ENCODE peak calls at places on chromosomes 5 and 9, in four cellular contexts. R, G, D and Q are unnamed samples.

GRCh38 chr9:137406876-137407589 is 15.9 kb downstream of the EXD3 start:
- DNase-seq in R (peak), G (peak), D (peak), Q (peak)

GRCh38 chr9:37449877-37450632 is 15.2 kb downstream of the ZBTB5 start:
- DNase-seq in R (no peak), G (no peak), D (no peak), Q (no peak)

GRCh38 chr9:128636024-128636390 is 20.6 kb downstream of the DYNC2I2 start:
- DNase-seq in R (no peak), G (peak), D (peak), Q (no peak)

GRCh38 chr5:57581222-57581621 is 98.6 kb upstream of the ACTBL2 start:
- DNase-seq in R (no peak), G (no peak), D (no peak), Q (no peak)

GRCh38 chr5:15992918-15993317 is 186.7 kb downstream of the MARCHF11 start:
- DNase-seq in R (peak), G (peak), D (no peak), Q (no peak)

GRCh38 chr5:126280343-126280742 is 142.9 kb upstream of the GRAMD2B start:
- DNase-seq in R (no peak), G (no peak), D (no peak), Q (no peak)

GRCh38 chr9:134360897-134361296 is 34.6 kb downstream of the RXRA start:
- DNase-seq in R (peak), G (no peak), D (peak), Q (no peak)

GRCh38 chr5:147750065-147750464 is 32.5 kb downstream of the JAKMIP2 start:
- DNase-seq in R (no peak), G (no peak), D (no peak), Q (no peak)

GRCh38 chr9:19486803-19487202 is 78.0 kb downstream of the ACER2 start:
- DNase-seq in R (no peak), G (no peak), D (no peak), Q (no peak)

GRCh38 chr5:42943931-42944631 is 96.0 kb downstream of the ANXA2R start:
- DNase-seq in R (no peak), G (no peak), D (no peak), Q (peak)

GRCh38 chr9:87770616-87771015 is 44.7 kb downstream of the CTSL start:
- DNase-seq in R (no peak), G (no peak), D (no peak), Q (no peak)

GRCh38 chr5:150317048-150318003 is 14.6 kb upstream of the ARSI start:
- DNase-seq in R (peak), G (peak), D (no peak), Q (no peak)

GRCh38 chr9:132672413-132672690 is 2.1 kb downstream of the GTF3C4 start:
- DNase-seq in R (peak), G (peak), D (no peak), Q (peak)

GRCh38 chr5:28014779-28015178 is 976.4 kb upstream of the CDH9 start:
- DNase-seq in R (no peak), G (peak), D (no peak), Q (peak)

GRCh38 chr9:109939698-109940342 is 159.8 kb downstream of the PALM2AKAP2 start:
- DNase-seq in R (no peak), G (no peak), D (no peak), Q (no peak)

GRCh38 chr5:89313044-89313443 is 430.1 kb upstream of the MEF2C start:
- DNase-seq in R (peak), G (no peak), D (no peak), Q (no peak)

GRCh38 chr9:79654591-79654990 is 82.8 kb downstream of the TLE4 start:
- DNase-seq in R (peak), G (no peak), D (no peak), Q (no peak)

GRCh38 chr5:172770374-172770674 is 671 bp downstream of the DUSP1 start:
- DNase-seq in R (no peak), G (no peak), D (no peak), Q (no peak)

GRCh38 chr5:775960-776861 is 8.3 kb downstream of the ZDHHC11B start:
- DNase-seq in R (no peak), G (no peak), D (no peak), Q (no peak)

GRCh38 chr5:67089200-67089725 is 107.3 kb downstream of the CD180 start:
- DNase-seq in R (no peak), G (no peak), D (no peak), Q (no peak)

GRCh38 chr5:153939101-153939500 is 99.6 kb downstream of the FAM114A2 start:
- DNase-seq in R (no peak), G (no peak), D (no peak), Q (no peak)

GRCh38 chr5:110651507-110651906 is 75.0 kb downstream of the TMEM232 start:
- DNase-seq in R (no peak), G (no peak), D (no peak), Q (no peak)

GRCh38 chr9:129619787-129620668 is 873 bp downstream of the C9orf50 start:
- DNase-seq in R (no peak), G (peak), D (no peak), Q (no peak)

GRCh38 chr9:91047529-91047928 is 245.9 kb downstream of the SYK start:
- DNase-seq in R (no peak), G (no peak), D (no peak), Q (no peak)

GRCh38 chr5:172665049-172665541 is 24.0 kb downstream of the NEURL1B start:
- DNase-seq in R (no peak), G (no peak), D (no peak), Q (no peak)

GRCh38 chr5:125043781-125044391 is 297.4 kb upstream of the ZNF608 start:
- DNase-seq in R (peak), G (peak), D (peak), Q (no peak)

GRCh38 chr5:452856-453710 is 10.1 kb downstream of the EXOC3 start:
- DNase-seq in R (no peak), G (no peak), D (no peak), Q (no peak)

GRCh38 chr5:2617461-2617860 is 134.0 kb downstream of the IRX2 start:
- DNase-seq in R (no peak), G (no peak), D (no peak), Q (no peak)

GRCh38 chr5:189486-189885 is 1.8 kb upstream of the LRRC14B start:
- DNase-seq in R (no peak), G (no peak), D (no peak), Q (no peak)

GRCh38 chr5:136006164-136006563 is 22.6 kb upstream of the TGFBI start:
- DNase-seq in R (no peak), G (peak), D (no peak), Q (no peak)

GRCh38 chr9:89310486-89311345 is at the start of gene CKS2:
- DNase-seq in R (peak), G (peak), D (peak), Q (peak)

GRCh38 chr9:89311346-89312153 is 555 bp downstream of the CKS2 start:
- DNase-seq in R (peak), G (no peak), D (no peak), Q (peak)

GRCh38 chr9:89309166-89309565 is 1.8 kb upstream of the CKS2 start:
- DNase-seq in R (no peak), G (no peak), D (no peak), Q (no peak)

GRCh38 chr9:89312154-89312616 is 1.2 kb downstream of the CKS2 start:
- DNase-seq in R (peak), G (peak), D (no peak), Q (peak)

DNA sequence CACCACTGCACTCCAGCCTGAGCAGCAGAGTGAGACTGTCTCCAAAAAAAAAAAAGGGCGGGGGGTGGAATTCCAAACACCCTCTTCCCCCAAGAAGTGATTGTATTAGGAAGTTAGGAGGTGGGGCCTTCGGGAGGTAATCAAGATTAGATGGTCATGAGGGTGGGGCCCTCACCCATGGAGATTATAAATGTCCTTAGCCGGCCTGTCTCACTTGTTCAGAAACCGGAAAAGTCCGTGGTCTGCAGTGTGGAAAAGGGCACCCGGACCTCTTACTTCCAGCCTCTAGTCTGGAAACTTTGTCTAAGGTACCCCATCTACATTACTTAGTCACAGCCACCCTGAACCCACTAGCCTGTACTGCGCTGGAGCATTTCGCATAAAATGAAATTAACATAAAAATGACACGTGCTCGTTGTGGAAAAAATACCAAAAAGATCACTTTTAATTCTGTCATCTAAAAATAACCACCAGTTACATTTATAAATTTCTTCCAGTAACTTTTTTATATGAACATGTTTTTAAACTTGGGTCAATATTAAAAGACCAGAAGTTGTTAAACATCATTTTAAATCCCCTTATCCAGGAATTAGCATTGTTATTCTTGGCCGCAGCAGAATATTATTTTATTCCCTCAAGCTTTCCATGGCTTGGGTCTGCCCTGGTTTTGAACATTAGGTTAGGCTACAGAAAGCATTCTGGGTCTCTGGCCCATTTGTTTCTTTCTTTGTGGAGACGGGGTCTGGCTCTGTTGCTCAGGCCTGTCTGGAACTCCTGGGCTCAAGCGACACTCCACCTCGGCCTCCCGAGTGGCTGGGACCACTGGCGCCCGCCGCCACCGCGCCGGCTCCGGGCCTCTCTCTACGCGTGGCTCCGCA is 1.1 kb upstream of the CKS2 start:
- DNase-seq in R (peak), G (no peak), D (no peak), Q (peak)
- TF ChIP-seq POLR2A in R (peak), G (no peak), D (no peak), Q (no peak)

GRCh38 chr5:10289353-10289752 is 18.3 kb downstream of the CMBL start:
- DNase-seq in R (no peak), G (no peak), D (peak), Q (peak)
- TF ChIP-seq POLR2A in R (no peak), G (no peak), D (no peak), Q (peak)

DNA sequence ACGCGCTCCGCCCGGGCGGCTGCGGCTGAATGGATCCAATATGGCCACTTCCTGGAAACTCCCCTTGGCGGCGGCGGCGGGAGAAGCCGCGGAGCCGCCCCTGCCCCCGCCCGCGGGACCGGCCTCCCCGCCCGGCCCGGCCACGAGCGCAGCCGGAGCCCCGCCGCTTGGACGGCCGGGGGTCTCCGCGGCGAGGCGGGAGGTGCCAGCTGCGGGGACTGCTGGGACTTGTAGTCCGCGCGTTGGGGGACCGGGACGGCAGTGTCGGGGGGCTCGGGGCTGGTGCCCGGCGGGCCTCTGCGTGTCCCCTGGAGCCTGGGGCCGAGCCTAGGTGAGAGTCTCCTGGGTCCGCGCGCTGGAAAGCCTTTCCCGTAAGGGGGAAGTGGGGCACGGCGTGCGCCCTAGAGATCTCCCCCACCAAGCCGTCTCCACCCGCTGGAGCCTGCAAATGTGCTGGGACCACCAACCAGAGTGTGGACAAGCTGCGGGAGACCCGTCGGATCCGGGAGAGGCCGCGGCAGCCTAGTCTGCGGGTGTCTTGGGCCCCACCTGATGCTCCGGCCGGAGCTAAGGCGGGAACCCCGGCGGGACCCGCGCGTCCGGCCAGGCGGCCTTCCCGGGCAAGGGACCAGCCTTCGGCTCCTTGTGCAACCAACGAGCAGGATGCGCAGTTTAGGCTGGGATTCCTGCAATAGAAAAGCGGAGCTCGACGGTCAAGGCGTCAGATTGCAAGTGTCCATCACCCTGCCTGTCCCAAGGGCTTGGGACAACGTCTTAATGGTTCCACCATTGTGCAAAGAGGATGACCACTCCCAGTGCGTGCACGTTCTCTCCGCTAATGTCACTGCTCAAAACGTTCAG is at the start of gene SEPTIN8:
- DNase-seq in R (peak), G (peak), D (peak), Q (peak)
- TF ChIP-seq POLR2A in R (no peak), G (peak), D (no peak), Q (peak)

DNA sequence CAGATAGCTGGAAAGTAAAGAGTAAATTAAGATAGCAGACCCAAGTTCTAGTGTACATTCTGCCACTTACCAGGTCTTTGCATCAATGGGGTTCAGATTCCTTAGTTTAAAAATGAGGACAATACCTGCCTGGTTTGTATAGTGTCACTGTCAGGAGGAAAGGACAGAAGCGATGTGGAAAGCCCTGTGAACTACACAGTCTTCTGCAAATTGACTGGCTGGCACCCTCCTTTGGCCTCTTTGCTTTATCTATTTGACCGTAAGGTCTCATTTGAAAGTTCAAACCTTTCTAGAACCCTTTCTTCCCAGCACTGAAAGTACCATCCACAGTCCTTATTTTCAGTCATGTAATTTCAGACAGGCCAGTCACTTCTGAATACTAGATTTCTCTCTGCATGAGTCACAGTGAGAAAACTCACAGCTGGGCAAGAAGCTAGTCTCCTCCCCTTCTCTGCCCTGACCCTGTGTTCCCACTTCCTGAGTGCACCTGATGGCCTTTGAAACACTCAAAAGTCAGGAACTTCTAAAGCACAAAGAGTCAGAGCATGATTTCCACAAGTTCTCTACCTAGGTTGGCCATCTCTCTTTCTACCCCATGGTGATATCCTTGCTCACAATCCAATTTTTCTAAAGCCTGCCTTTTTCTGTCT is 91.3 kb upstream of the RASEF start:
- DNase-seq in R (no peak), G (no peak), D (peak), Q (no peak)
- TF ChIP-seq POLR2A in R (no peak), G (no peak), D (no peak), Q (no peak)

GRCh38 chr5:141326088-141326854 is 4.0 kb upstream of the PCDHGA1 start:
- DNase-seq in R (peak), G (peak), D (peak), Q (peak)

GRCh38 chr5:141319202-141319601 is 1.4 kb downstream of the TAF7 start:
- DNase-seq in R (no peak), G (no peak), D (no peak), Q (no peak)

GRCh38 chr5:141322261-141322660 is 1.7 kb upstream of the TAF7 start:
- DNase-seq in R (no peak), G (no peak), D (no peak), Q (no peak)

GRCh38 chr5:141319699-141320098 is 885 bp downstream of the TAF7 start:
- DNase-seq in R (no peak), G (no peak), D (no peak), Q (no peak)

GRCh38 chr5:141320225-141321169 is at the start of gene TAF7:
- DNase-seq in R (peak), G (peak), D (peak), Q (peak)
- TF ChIP-seq POLR2A in R (peak), G (peak), D (peak), Q (peak)

DNA sequence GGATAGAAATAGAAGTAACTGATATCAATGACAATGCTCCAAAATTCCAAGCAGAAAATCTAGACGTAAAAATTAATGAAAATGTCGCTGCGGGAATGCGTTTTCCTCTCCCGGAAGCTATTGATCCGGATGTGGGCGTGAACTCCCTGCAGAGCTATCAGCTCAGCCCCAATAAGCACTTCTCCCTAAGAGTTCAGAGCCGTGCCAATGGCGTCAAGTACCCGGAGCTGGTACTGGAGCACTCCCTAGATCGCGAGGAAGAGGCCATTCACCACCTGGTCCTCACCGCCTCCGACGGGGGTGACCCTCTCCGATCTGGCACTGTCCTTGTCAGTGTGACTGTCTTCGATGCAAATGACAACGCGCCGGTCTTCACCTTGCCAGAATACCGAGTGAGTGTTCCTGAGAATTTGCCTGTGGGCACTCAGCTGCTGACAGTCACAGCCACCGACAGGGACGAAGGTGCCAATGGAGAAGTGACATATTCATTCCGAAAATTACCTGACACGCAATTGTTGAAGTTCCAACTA is 818 bp downstream of the PCDHGA10 start:
- DNase-seq in R (no peak), G (no peak), D (no peak), Q (no peak)
- TF ChIP-seq POLR2A in R (no peak), G (no peak), D (no peak), Q (no peak)